ENCODE peak calls at places on chromosomes 3 and 15, in five cellular contexts. X, N, Q, A and G are unnamed samples.

GRCh38 chr3:127822836-127823589 is 698 bp upstream of the MGLL start:
- DNase-seq in X (no peak), N (no peak), Q (no peak), A (no peak), G (peak; percentile 14)

GRCh38 chr3:139674585-139675260 is 3.0 kb downstream of the NMNAT3 start:
- DNase-seq in X (no peak), N (no peak), Q (no peak), A (no peak), G (no peak)

GRCh38 chr3:127644641-127645040 is 15.7 kb downstream of the PODXL2 start:
- DNase-seq in X (no peak), N (no peak), Q (no peak), A (no peak), G (no peak)

GRCh38 chr15:67171471-67171870 is 83.0 kb downstream of the AAGAB start:
- DNase-seq in X (no peak), N (no peak), Q (no peak), A (no peak), G (no peak)

GRCh38 chr15:62888628-62889027 is 153.9 kb upstream of the TPM1 start:
- DNase-seq in X (no peak), N (no peak), Q (no peak), A (no peak), G (no peak)

GRCh38 chr15:78620021-78620838 is 566 bp downstream of the CHRNA3 start:
- DNase-seq in X (no peak), N (peak; percentile 36), Q (no peak), A (no peak), G (no peak)

GRCh38 chr3:2889772-2890171 is 220.4 kb downstream of the IL5RA start:
- DNase-seq in X (no peak), N (no peak), Q (no peak), A (no peak), G (no peak)

GRCh38 chr3:69165744-69166143 is 43.3 kb upstream of the LMOD3 start:
- DNase-seq in X (no peak), N (no peak), Q (no peak), A (no peak), G (no peak)

GRCh38 chr3:50269977-50270413 is 1.0 kb downstream of the SEMA3B start:
- DNase-seq in X (no peak), N (no peak), Q (no peak), A (no peak), G (no peak)

GRCh38 chr3:151976211-151977050 is 103.0 kb downstream of the SUCNR1 start:
- DNase-seq in X (peak; percentile 94), N (no peak), Q (peak; percentile 14), A (no peak), G (peak; percentile 18)

GRCh38 chr3:47163023-47163989 is 607 bp downstream of the SETD2 start:
- DNase-seq in X (no peak), N (no peak), Q (peak; percentile 71), A (no peak), G (peak; percentile 79)

GRCh38 chr3:169505577-169506155 is 157.8 kb downstream of the MECOM start:
- DNase-seq in X (peak; percentile 8), N (no peak), Q (peak; percentile 1), A (no peak), G (no peak)

GRCh38 chr3:177599331-177599730 is 402.0 kb upstream of the TBL1XR1 start:
- DNase-seq in X (no peak), N (no peak), Q (no peak), A (no peak), G (no peak)

GRCh38 chr15:29070471-29071192 is 184.9 kb downstream of the APBA2 start:
- DNase-seq in X (no peak), N (no peak), Q (no peak), A (no peak), G (no peak)

GRCh38 chr15:74983725-74984231 is 11.6 kb upstream of the SCAMP5 start:
- DNase-seq in X (no peak), N (no peak), Q (no peak), A (peak; percentile 27), G (peak; percentile 9)

GRCh38 chr3:11510001-11510760 is 133.5 kb downstream of the VGLL4 start:
- DNase-seq in X (no peak), N (no peak), Q (no peak), A (no peak), G (no peak)

GRCh38 chr15:92623435-92623834 is 32.1 kb downstream of the FAM174B start:
- DNase-seq in X (no peak), N (no peak), Q (no peak), A (no peak), G (no peak)

GRCh38 chr3:98893740-98894139 is 7.8 kb downstream of the DCBLD2 start:
- DNase-seq in X (no peak), N (no peak), Q (no peak), A (no peak), G (peak; percentile 11)

GRCh38 chr3:37324752-37325407 is 150.5 kb upstream of the LRRFIP2 start:
- DNase-seq in X (no peak), N (no peak), Q (no peak), A (no peak), G (no peak)

GRCh38 chr3:178174201-178174880 is 361.9 kb upstream of the KCNMB2 start:
- DNase-seq in X (no peak), N (no peak), Q (no peak), A (no peak), G (no peak)

GRCh38 chr3:52350981-52351761 is 35.1 kb downstream of the DNAH1 start:
- DNase-seq in X (no peak), N (no peak), Q (no peak), A (no peak), G (no peak)

GRCh38 chr3:15280853-15281532 is 51.4 kb downstream of the SH3BP5 start:
- DNase-seq in X (no peak), N (no peak), Q (peak; percentile 21), A (no peak), G (no peak)

GRCh38 chr3:194315965-194316361 is 35.2 kb downstream of the CPN2 start:
- DNase-seq in X (no peak), N (no peak), Q (no peak), A (no peak), G (no peak)

GRCh38 chr3:145936986-145937385 is 224.0 kb downstream of the PLOD2 start:
- DNase-seq in X (no peak), N (no peak), Q (no peak), A (no peak), G (no peak)

GRCh38 chr3:86951343-86951742 is 39.6 kb downstream of the VGLL3 start:
- DNase-seq in X (no peak), N (no peak), Q (no peak), A (no peak), G (no peak)

GRCh38 chr3:163919154-163919553 is 1159.1 kb downstream of the SI start:
- DNase-seq in X (no peak), N (no peak), Q (no peak), A (no peak), G (no peak)

GRCh38 chr15:67146214-67146613 is 80.8 kb downstream of the SMAD3 start:
- DNase-seq in X (no peak), N (no peak), Q (peak; percentile 68), A (no peak), G (no peak)

GRCh38 chr3:184133840-184134745 is 1.1 kb upstream of the EIF2B5 start:
- DNase-seq in X (peak; percentile 85), N (no peak), Q (peak; percentile 74), A (no peak), G (peak; percentile 62)

GRCh38 chr3:112013058-112013783 is 14.5 kb downstream of the TAGLN3 start:
- DNase-seq in X (peak; percentile 74), N (peak; percentile 59), Q (peak; percentile 49), A (no peak), G (peak; percentile 31)

GRCh38 chr3:44359146-44359751 is 20.7 kb downstream of the TCAIM start:
- DNase-seq in X (no peak), N (peak; percentile 21), Q (peak; percentile 96), A (no peak), G (no peak)

GRCh38 chr15:31483924-31484368 is 157.3 kb downstream of the KLF13 start:
- DNase-seq in X (no peak), N (no peak), Q (no peak), A (no peak), G (no peak)

DNA sequence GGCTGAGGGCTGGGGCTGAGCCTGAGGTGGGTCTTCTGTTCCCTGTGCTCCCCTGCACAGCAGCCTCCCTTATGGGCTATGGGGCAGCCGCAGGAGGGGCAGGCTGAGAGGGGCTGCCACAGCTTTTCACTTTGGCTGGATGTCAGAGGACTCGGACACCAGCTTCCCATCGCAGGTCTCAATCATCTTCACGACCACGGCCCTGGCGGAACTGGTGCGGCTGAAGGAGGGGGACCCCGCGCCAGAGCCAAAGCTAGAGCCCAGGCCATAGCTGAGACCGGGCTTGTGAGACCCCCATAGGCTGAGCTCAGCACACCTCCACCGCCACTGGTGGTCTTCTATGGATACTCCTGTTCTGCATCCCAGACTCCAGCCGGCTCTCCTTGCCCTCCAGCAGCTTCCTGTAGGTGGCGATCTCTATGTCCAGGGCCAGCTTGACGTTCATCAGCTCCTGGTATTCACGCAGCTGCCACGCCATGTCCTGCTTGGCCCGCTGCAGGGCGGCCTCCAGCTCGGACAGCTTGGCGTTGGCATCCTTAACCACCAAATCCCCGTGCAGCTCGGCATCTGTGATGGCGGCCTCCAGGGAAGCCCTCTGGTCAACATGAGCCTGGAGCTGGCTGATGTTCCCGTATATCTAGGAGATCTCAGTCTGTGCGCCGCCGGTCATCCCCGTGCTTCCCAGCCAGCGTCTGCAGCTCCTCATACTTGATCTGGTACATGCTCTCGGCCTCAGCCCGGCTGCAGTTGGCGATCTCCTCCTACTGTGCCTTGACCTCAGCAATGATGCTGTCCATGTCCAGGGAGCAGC is 181.7 kb upstream of the SYNPR start:
- DNase-seq in X (no peak), N (no peak), Q (no peak), A (no peak), G (no peak)
- TF ChIP-seq YY1 in X (no peak), N (no peak), Q (no peak), A (no peak), G (no peak)

DNA sequence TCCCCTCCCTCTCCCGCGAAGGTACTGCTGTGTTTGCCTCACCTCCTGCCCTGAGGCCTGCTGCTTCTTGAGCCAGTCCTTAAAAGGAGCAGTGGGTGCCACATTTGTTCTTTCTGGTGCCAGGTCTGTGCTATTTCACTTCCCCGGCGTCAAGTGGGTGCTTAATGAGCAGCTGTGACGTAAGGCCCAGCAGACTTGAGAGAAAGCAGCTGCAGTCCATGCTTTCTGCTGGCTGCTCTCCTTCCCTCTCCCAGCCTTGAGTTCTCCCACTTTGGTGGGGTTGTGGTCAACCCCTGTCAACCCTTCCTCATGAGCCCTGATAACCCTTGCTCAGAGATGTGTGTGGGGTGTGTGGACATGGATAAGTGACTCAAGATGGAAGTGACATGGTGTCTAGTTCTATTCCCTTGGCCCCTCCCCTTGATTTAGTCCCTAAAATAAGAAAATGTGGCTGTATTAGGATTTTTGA is 6.9 kb downstream of the INAFM2 start:
- DNase-seq in X (no peak), N (no peak), Q (no peak), A (no peak), G (peak; percentile 82)
- TF ChIP-seq YY1 in X (no peak), N (no peak), Q (no peak), A (no peak), G (no peak)

DNA sequence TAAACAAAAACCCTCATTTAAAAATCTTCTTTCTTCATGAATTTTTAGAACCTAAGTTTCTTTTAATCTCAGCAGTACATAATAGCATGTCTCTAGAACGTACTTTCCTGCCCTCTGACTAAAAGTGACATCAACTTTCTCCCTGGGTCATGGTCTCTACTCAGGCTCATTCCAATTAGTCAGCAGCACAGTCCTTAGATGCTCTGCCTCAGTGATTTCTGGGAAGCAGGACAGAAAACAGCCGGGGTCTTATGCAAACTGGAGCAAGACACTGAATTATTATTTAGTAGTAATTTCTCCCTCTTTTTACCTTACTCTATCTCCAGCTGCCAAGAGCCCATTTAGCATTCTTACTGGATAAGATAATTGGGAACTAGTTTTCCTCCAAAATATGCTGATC is 365.3 kb downstream of the TUSC7 start:
- DNase-seq in X (no peak), N (no peak), Q (no peak), A (no peak), G (no peak)
- TF ChIP-seq YY1 in X (no peak), N (no peak), Q (no peak), A (no peak), G (no peak)

GRCh38 chr3:55488398-55489055 is 1.4 kb upstream of the WNT5A start:
- DNase-seq in X (no peak), N (no peak), Q (no peak), A (peak; percentile 26), G (peak; percentile 27)
- TF ChIP-seq YY1 in X (no peak), N (no peak), Q (no peak), A (no peak), G (no peak)